ENCODE peak calls at places on chromosome 3, in six cellular contexts. T is psoas muscle; F is stomach; M is CD8-positive, alpha-beta memory T cell; U is BJ; W is lung. A is an unnamed sample.

GRCh38 chr3:72042397-72043211 is 257.7 kb upstream of the PROK2 start:
- DNase-seq in M (no peak), W (no peak), T (no peak), F (no peak), U (peak; percentile 35), A (no peak)

GRCh38 chr3:78565712-78566111 is 1202.1 kb downstream of the ROBO1 start:
- DNase-seq in U (no peak), M (no peak), T (no peak), F (no peak), W (no peak), A (no peak)

GRCh38 chr3:73324203-73325155 is 263.0 kb downstream of the EBLN2 start:
- DNase-seq in W (no peak), M (no peak), F (no peak), T (no peak), U (no peak), A (no peak)

GRCh38 chr3:26118165-26118564 is 328.3 kb downstream of the OXSM start:
- DNase-seq in M (no peak), U (no peak), T (no peak), F (no peak), W (no peak), A (no peak)

GRCh38 chr3:127738192-127738840 is 65.6 kb downstream of the ABTB1 start:
- DNase-seq in F (peak; percentile 74), T (no peak), M (no peak), W (no peak), U (no peak), A (no peak)

GRCh38 chr3:44338010-44338827 is at the start of gene TCAIM:
- DNase-seq in F (peak; percentile 98), W (peak; percentile 98), M (peak; percentile 98), U (peak; percentile 76), T (peak; percentile 97), A (peak; percentile 98)

GRCh38 chr3:31704651-31705179 is 172.0 kb downstream of the STT3B start:
- DNase-seq in M (no peak), U (peak; percentile 75), W (peak; percentile 57), F (peak; percentile 82), T (peak; percentile 50), A (no peak)

GRCh38 chr3:29758108-29759020 is 477.5 kb downstream of the RBMS3 start:
- DNase-seq in W (no peak), U (peak; percentile 72), T (no peak), M (no peak), F (no peak), A (no peak)

GRCh38 chr3:58271901-58272501 is 34.0 kb upstream of the RPP14 start:
- DNase-seq in U (peak; percentile 74), F (peak; percentile 34), M (no peak), T (no peak), W (no peak), A (no peak)

GRCh38 chr3:54347933-54348332 is 225.6 kb downstream of the CACNA2D3 start:
- DNase-seq in W (no peak), T (no peak), M (no peak), U (no peak), F (no peak), A (no peak)

GRCh38 chr3:188916934-188917391 is 254.8 kb upstream of the TPRG1 start:
- DNase-seq in W (no peak), U (no peak), M (no peak), T (no peak), F (no peak), A (peak; percentile 34)

GRCh38 chr3:53185761-53186465 is 24.9 kb downstream of the PRKCD start:
- DNase-seq in W (no peak), U (no peak), T (no peak), F (no peak), M (no peak), A (no peak)

GRCh38 chr3:184172681-184173373 is 1.8 kb upstream of the AP2M1 start:
- DNase-seq in T (no peak), W (no peak), U (peak; percentile 55), F (no peak), M (no peak), A (no peak)

GRCh38 chr3:129503387-129504010 is 24.9 kb upstream of the RHO start:
- DNase-seq in F (no peak), U (no peak), T (no peak), M (no peak), W (no peak), A (no peak)

GRCh38 chr3:129502641-129503386 is 25.6 kb upstream of the RHO start:
- DNase-seq in F (no peak), T (no peak), U (no peak), W (no peak), M (no peak), A (no peak)

GRCh38 chr3:129504471-129505100 is 23.9 kb upstream of the RHO start:
- DNase-seq in T (no peak), U (no peak), W (no peak), F (no peak), M (no peak), A (no peak)

GRCh38 chr3:129501630-129502029 is 26.8 kb upstream of the RHO start:
- DNase-seq in T (no peak), W (no peak), F (no peak), M (no peak), U (no peak), A (no peak)

DNA sequence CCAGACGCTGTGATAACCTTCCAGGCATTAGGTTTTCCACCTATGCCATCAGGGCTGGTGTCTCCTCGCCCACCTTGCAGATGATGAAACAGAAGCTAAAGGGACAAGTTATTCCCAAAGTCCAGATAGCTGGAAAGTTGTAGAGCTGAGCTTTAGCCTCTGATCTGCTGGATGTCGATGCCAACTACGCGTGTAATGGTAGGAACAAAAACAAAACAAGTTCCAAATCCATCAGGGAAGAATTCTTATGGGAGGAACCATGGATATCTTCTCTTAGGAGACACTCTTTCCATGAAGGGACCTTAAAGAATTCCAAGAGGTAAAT is 28.1 kb upstream of the RHO start:
- DNase-seq in T (no peak), U (no peak), M (no peak), W (no peak), F (no peak), A (no peak)
- H3K36me3 ChIP-seq in T (no peaks in the 10 kb centered on the region), U (peaks cover 2% of the 10 kb centered on the region), M (no peaks in the 10 kb centered on the region), W (peaks cover 14% of the 10 kb centered on the region), F (peaks cover 77% of the 10 kb centered on the region), A (peaks cover 1% of the 10 kb centered on the region)

GRCh38 chr3:173398111-173398479 is 551 bp downstream of the NLGN1 start:
- DNase-seq in T (no peak), U (no peak), F (no peak), W (no peak), M (no peak), A (no peak)
- H3K4me3 ChIP-seq in T (peak overlapping the region; percentile 73), U (peak overlapping the region; percentile 95), F (peak overlapping the region; percentile 72), W (peak overlapping the region; percentile 20), M (no peak overlapping the region), A (no peak overlapping the region)

DNA sequence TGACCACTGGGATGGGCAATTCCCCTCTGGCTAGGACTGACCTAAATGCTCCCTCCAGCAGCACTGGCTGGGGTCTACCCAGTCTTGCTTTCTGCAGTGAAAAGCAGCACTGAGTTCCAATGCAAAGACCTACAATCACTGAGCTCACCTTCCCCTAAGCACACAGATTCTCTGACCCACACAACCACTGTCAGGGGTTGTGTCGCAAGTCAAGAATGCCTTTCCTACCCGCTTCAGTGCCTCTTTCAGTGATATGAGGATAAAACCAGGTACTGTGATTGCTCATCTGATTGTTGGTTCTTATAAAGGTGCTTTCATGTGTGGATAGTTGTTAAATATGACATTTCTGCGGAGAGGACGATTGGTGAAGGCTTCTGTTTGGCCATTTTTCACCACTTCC is 345.6 kb downstream of the GAP43 start:
- DNase-seq in M (no peak), F (no peak), T (no peak), W (no peak), U (no peak), A (no peak)
- H3K36me3 ChIP-seq in M (no peaks in the 10 kb centered on the region), F (no peaks in the 10 kb centered on the region), T (no peaks in the 10 kb centered on the region), W (no peaks in the 10 kb centered on the region), U (no peaks in the 10 kb centered on the region), A (no peaks in the 10 kb centered on the region)

GRCh38 chr3:67517781-67518180 is 136.6 kb downstream of the SUCLG2 start:
- DNase-seq in T (no peak), M (no peak), W (no peak), F (no peak), U (no peak), A (no peak)
- H3K4me3 ChIP-seq in T (no peak overlapping the region), M (no peak overlapping the region), W (no peak overlapping the region), F (no peak overlapping the region), U (no peak overlapping the region), A (no peak overlapping the region)

A was measured in GM06990.